ENCODE peak calls at places on chromosome 21, in seven cellular contexts. L is upper lobe of left lung, E is sigmoid colon, S is breast epithelium, O is stomach, T is GM23338, U is prostate gland. N is an unnamed sample.
A peak's percentile ranks its signal among the peaks of the same experiment; 100 is the strongest.

GRCh38 chr21:31604591-31605190 is 54.8 kb upstream of the SOD1 start:
- DNase-seq in L (peak; percentile 66), E (peak; percentile 75), S (no peak), O (peak; percentile 78), T (peak; percentile 89), U (peak; percentile 52), N (peak; percentile 32)

GRCh38 chr21:46124083-46124925 is 26.4 kb downstream of the COL6A2 start:
- DNase-seq in L (peak; percentile 16), E (peak; percentile 64), S (no peak), O (peak; percentile 21), T (no peak), U (no peak), N (peak; percentile 25)

GRCh38 chr21:31173881-31174555 is 135.7 kb upstream of the KRTAP19-8 start:
- DNase-seq in L (peak; percentile 34), E (no peak), S (no peak), O (peak; percentile 38), T (no peak), U (no peak), N (no peak)

GRCh38 chr21:37642493-37642892 is 273.8 kb downstream of the KCNJ6 start:
- DNase-seq in L (no peak), E (no peak), S (no peak), O (no peak), T (peak; percentile 85), U (peak; percentile 24), N (no peak)

GRCh38 chr21:19999369-20000272 is 998.6 kb upstream of the NCAM2 start:
- DNase-seq in L (no peak), E (no peak), S (no peak), O (no peak), T (no peak), U (no peak), N (no peak)

GRCh38 chr21:33133912-33134311 is 64.0 kb downstream of the OLIG1 start:
- DNase-seq in L (no peak), E (no peak), S (no peak), O (no peak), T (no peak), U (no peak), N (no peak)

GRCh38 chr21:17295997-17296396 is 216.8 kb upstream of the CXADR start:
- DNase-seq in L (no peak), E (no peak), S (no peak), O (no peak), T (no peak), U (no peak), N (no peak)

GRCh38 chr21:15104470-15104869 is 39.7 kb upstream of the NRIP1 start:
- DNase-seq in L (no peak), E (no peak), S (no peak), O (no peak), T (no peak), U (no peak), N (no peak)

GRCh38 chr21:34126691-34127090 is 53.3 kb downstream of the MRPS6 start:
- DNase-seq in L (no peak), E (peak; percentile 79), S (no peak), O (no peak), T (no peak), U (no peak), N (no peak)

GRCh38 chr21:33069994-33070811 is at the start of gene OLIG1:
- DNase-seq in L (peak; percentile 69), E (no peak), S (no peak), O (peak; percentile 35), T (peak; percentile 90), U (peak; percentile 31), N (peak; percentile 29)

GRCh38 chr21:14383596-14384210 is 757 bp upstream of the HSPA13 start:
- DNase-seq in L (no peak), E (no peak), S (no peak), O (no peak), T (peak; percentile 31), U (no peak), N (no peak)

GRCh38 chr21:43273708-43274021 is 104.9 kb downstream of the CRYAA start:
- DNase-seq in L (no peak), E (no peak), S (no peak), O (no peak), T (no peak), U (no peak), N (no peak)

GRCh38 chr21:15122241-15122640 is 57.4 kb upstream of the NRIP1 start:
- DNase-seq in L (no peak), E (no peak), S (no peak), O (no peak), T (no peak), U (no peak), N (no peak)

GRCh38 chr21:16842716-16843115 is 670.1 kb upstream of the CXADR start:
- DNase-seq in L (no peak), E (no peak), S (no peak), O (no peak), T (no peak), U (no peak), N (no peak)

GRCh38 chr21:45996311-45997204 is 15.0 kb downstream of the COL6A1 start:
- DNase-seq in L (no peak), E (peak; percentile 66), S (peak; percentile 6), O (peak; percentile 23), T (no peak), U (no peak), N (peak; percentile 28)

GRCh38 chr21:35254752-35255138 is 205.6 kb upstream of the RUNX1 start:
- DNase-seq in L (no peak), E (no peak), S (no peak), O (no peak), T (no peak), U (no peak), N (no peak)

GRCh38 chr21:35925497-35925896 is 134.8 kb downstream of the SETD4 start:
- DNase-seq in L (peak; percentile 35), E (peak; percentile 69), S (peak; percentile 30), O (peak; percentile 39), T (no peak), U (peak; percentile 20), N (no peak)

GRCh38 chr21:24076179-24076578 is 1531.1 kb downstream of the MRPL39 start:
- DNase-seq in L (no peak), E (no peak), S (no peak), O (no peak), T (no peak), U (no peak), N (no peak)

GRCh38 chr21:31892686-31893085 is 19.9 kb downstream of the HUNK start:
- DNase-seq in L (no peak), E (no peak), S (no peak), O (no peak), T (peak; percentile 82), U (no peak), N (no peak)

GRCh38 chr21:9837946-9838801 is 683.2 kb upstream of the TPTE start:
- DNase-seq in L (no peak), E (peak; percentile 66), S (no peak), O (no peak), T (no peak), U (no peak), N (no peak)

GRCh38 chr21:26795866-26796329 is 49.3 kb downstream of the ADAMTS1 start:
- DNase-seq in L (no peak), E (peak; percentile 90), S (no peak), O (peak; percentile 32), T (no peak), U (peak; percentile 14), N (no peak)
- TF ChIP-seq POLR2AphosphoS5 in L (no peak), E (peak; percentile 84), S (peak; percentile 10), O (peak; percentile 41), T (no peak), U (peak; percentile 78), N (no peak)

GRCh38 chr21:39348355-39349210 is at the start of gene HMGN1:
- DNase-seq in L (peak; percentile 88), E (peak; percentile 91), S (peak; percentile 87), O (peak; percentile 88), T (peak; percentile 93), U (peak; percentile 87), N (peak; percentile 81)
- TF ChIP-seq POLR2AphosphoS5 in L (peak; percentile 72), E (peak; percentile 85), S (peak; percentile 7), O (peak; percentile 83), T (peak; percentile 51), U (no peak), N (peak; percentile 33)

GRCh38 chr21:25735895-25736597 is 1.3 kb downstream of the GABPA start:
- DNase-seq in L (no peak), E (no peak), S (no peak), O (no peak), T (peak; percentile 35), U (no peak), N (no peak)
- TF ChIP-seq POLR2AphosphoS5 in L (no peak), E (no peak), S (no peak), O (no peak), T (no peak), U (no peak), N (no peak)

GRCh38 chr21:42220138-42220701 is 1.3 kb downstream of the ABCG1 start:
- DNase-seq in L (peak; percentile 72), E (peak; percentile 89), S (peak; percentile 44), O (peak; percentile 69), T (peak; percentile 83), U (peak; percentile 62), N (peak; percentile 53)

GRCh38 chr21:42216726-42217572 is 2.0 kb upstream of the ABCG1 start:
- DNase-seq in L (no peak), E (no peak), S (no peak), O (peak; percentile 20), T (no peak), U (no peak), N (no peak)

GRCh38 chr21:42221581-42222345 is 2.8 kb downstream of the ABCG1 start:
- DNase-seq in L (no peak), E (peak; percentile 86), S (no peak), O (peak; percentile 23), T (no peak), U (no peak), N (no peak)

GRCh38 chr21:42219606-42220137 is 732 bp downstream of the ABCG1 start:
- DNase-seq in L (no peak), E (peak; percentile 81), S (no peak), O (peak; percentile 31), T (peak; percentile 43), U (no peak), N (peak; percentile 47)

DNA sequence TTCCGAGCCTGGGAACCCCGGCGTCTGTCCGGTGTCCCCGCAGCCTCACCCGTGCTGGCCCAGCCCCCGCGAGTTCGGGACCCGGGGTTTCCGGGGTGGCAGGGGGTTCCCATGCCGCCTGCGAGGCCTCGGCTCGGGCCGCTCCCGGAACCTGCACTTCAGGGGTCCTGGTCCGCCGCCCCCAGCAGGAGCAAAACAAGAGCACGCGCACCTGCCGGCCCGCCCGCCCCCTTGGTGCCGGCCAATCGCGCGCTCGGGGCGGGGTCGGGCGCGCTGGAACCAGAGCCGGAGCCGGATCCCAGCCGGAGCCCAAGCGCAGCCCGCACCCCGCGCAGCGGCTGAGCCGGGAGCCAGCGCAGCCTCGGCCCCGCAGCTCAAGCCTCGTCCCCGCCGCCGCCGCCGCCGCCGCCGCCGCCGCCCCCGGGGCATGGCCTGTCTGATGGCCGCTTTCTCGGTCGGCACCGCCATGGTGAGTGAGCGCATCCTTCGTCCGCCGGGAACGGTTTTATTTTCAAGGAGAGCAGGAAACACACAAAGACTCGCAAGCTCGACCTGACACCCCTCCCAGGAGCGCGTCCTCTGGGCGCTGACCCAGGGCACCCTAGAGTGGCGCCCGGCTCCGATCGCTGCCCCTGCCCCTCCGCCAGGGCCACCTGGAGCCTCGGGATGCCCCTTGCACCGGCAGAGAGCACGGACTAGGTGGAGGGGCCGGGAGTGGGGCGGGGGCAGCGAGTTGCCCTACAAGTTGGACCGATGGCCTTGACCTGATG is at the start of gene ABCG1:
- DNase-seq in L (peak; percentile 59), E (peak; percentile 79), S (no peak), O (peak; percentile 70), T (peak; percentile 87), U (peak; percentile 67), N (peak; percentile 58)
- TF ChIP-seq POLR2AphosphoS5 in L (peak; percentile 44), E (peak; percentile 60), S (no peak), O (peak; percentile 59), T (no peak), U (no peak), N (no peak)

N was measured in GM12892.